ENCODE peak calls at places on chromosomes 1 and 21, in six cellular contexts. M is GM23338; T is RCC 7860; V is osteocyte; S is ELR; G is stimulated activated CD8-positive, alpha-beta memory T cell treated with anti-CD3 and anti-CD28 coated beads, Interleukin-2, amount 100 ng/mL, for 48 hours. E is an unnamed sample.
A peak's percentile ranks its signal among the peaks of the same experiment; 100 is the strongest.

GRCh38 chr1:47930215-47930885 is 66.8 kb downstream of the TRABD2B start:
- DNase-seq in T (no peak), S (no peak), G (no peak), M (no peak), V (no peak), E (no peak)

GRCh38 chr1:206744683-206745082 is 25.9 kb upstream of the IL19 start:
- DNase-seq in G (no peak), T (no peak), V (no peak), M (no peak), S (peak; percentile 31), E (no peak)

GRCh38 chr1:23807453-23807852 is 6.9 kb upstream of the GALE start:
- DNase-seq in S (no peak), V (no peak), M (no peak), G (no peak), T (no peak), E (no peak)

GRCh38 chr1:39045231-39045630 is 19.1 kb downstream of the NDUFS5 start:
- DNase-seq in G (no peak), M (no peak), T (no peak), V (no peak), S (no peak), E (no peak)

GRCh38 chr1:165631403-165632151 is 543 bp downstream of the MGST3 start:
- DNase-seq in M (peak; percentile 47), V (no peak), G (peak; percentile 24), T (peak; percentile 77), S (peak; percentile 94), E (peak; percentile 75)

GRCh38 chr21:45607922-45608295 is 35.6 kb upstream of the PCBP3 start:
- DNase-seq in G (no peak), T (no peak), V (no peak), S (no peak), M (no peak), E (no peak)

GRCh38 chr1:231062500-231063270 is 22.6 kb upstream of the FAM89A start:
- DNase-seq in V (no peak), T (no peak), G (no peak), S (no peak), M (no peak), E (no peak)

GRCh38 chr1:89089962-89090361 is 25.0 kb upstream of the GBP1 start:
- DNase-seq in G (no peak), M (no peak), T (no peak), S (peak; percentile 4), V (no peak), E (no peak)

GRCh38 chr1:32953495-32953894 is 11.1 kb downstream of the RNF19B start:
- DNase-seq in S (peak; percentile 89), G (no peak), M (no peak), T (peak; percentile 57), V (no peak), E (no peak)

GRCh38 chr1:207393610-207394009 is 60.5 kb upstream of the CR2 start:
- DNase-seq in V (no peak), S (peak; percentile 95), T (peak; percentile 86), G (no peak), M (no peak), E (no peak)

GRCh38 chr1:56617141-56617540 is 28.0 kb upstream of the PRKAA2 start:
- DNase-seq in S (peak; percentile 34), G (no peak), M (no peak), T (no peak), V (no peak), E (no peak)

GRCh38 chr1:35287807-35288640 is 19.5 kb downstream of the ZMYM4 start:
- DNase-seq in M (no peak), G (no peak), S (peak; percentile 82), T (peak; percentile 66), V (no peak), E (no peak)

GRCh38 chr1:89736937-89737733 is 83.7 kb upstream of the LRRC8D start:
- DNase-seq in S (peak; percentile 75), G (no peak), V (no peak), M (no peak), T (no peak), E (no peak)

GRCh38 chr1:30743584-30744059 is 14.0 kb downstream of the LAPTM5 start:
- DNase-seq in V (no peak), S (no peak), T (no peak), G (no peak), M (no peak), E (no peak)

GRCh38 chr21:15856813-15857212 is 127.0 kb downstream of the USP25 start:
- DNase-seq in T (no peak), S (no peak), G (no peak), M (no peak), V (no peak), E (no peak)

GRCh38 chr21:46605759-46606426 is 1.0 kb upstream of the S100B start:
- DNase-seq in T (no peak), V (no peak), S (no peak), M (no peak), G (peak; percentile 17), E (no peak)

GRCh38 chr1:15639262-15639661 is 22.0 kb downstream of the DDI2 start:
- DNase-seq in V (no peak), S (no peak), T (no peak), G (no peak), M (no peak), E (no peak)

GRCh38 chr1:233518344-233518743 is 95.6 kb upstream of the KCNK1 start:
- DNase-seq in S (peak; percentile 15), T (peak; percentile 50), M (peak; percentile 91), V (no peak), G (no peak), E (no peak)

GRCh38 chr1:27152004-27152828 is 2.7 kb downstream of the SLC9A1 start:
- DNase-seq in G (no peak), S (no peak), V (no peak), T (no peak), M (no peak), E (no peak)

GRCh38 chr1:206816390-206817287 is 44.3 kb upstream of the IL10 start:
- DNase-seq in V (no peak), M (no peak), T (no peak), G (no peak), S (no peak), E (no peak)

GRCh38 chr1:44637590-44638411 is 36.5 kb downstream of the TMEM53 start:
- DNase-seq in S (no peak), G (no peak), M (no peak), T (no peak), V (no peak), E (no peak)

GRCh38 chr1:162732566-162733335 is 57.8 kb upstream of the HSD17B7 start:
- DNase-seq in S (no peak), M (no peak), V (no peak), G (no peak), T (no peak), E (no peak)

GRCh38 chr1:246329900-246330299 is 177.2 kb downstream of the SMYD3 start:
- DNase-seq in M (no peak), V (no peak), S (no peak), G (no peak), T (peak; percentile 14), E (no peak)

GRCh38 chr1:173161510-173162221 is 45.5 kb downstream of the TNFSF4 start:
- DNase-seq in M (no peak), S (peak; percentile 90), V (no peak), T (peak; percentile 47), G (no peak), E (no peak)

GRCh38 chr1:228016653-228017355 is 10.0 kb downstream of the WNT3A start:
- DNase-seq in M (no peak), T (no peak), S (no peak), G (no peak), V (no peak), E (no peak)

GRCh38 chr1:211474426-211474825 is 17.5 kb downstream of the RD3 start:
- DNase-seq in G (no peak), V (no peak), M (no peak), S (no peak), T (no peak), E (no peak)

GRCh38 chr1:3831689-3832088 is 25.3 kb downstream of the CEP104 start:
- DNase-seq in S (no peak), T (no peak), M (no peak), V (no peak), G (no peak), E (no peak)

GRCh38 chr1:36656271-36656670 is 173.6 kb upstream of the CSF3R start:
- DNase-seq in M (no peak), T (no peak), G (no peak), V (no peak), S (no peak), E (no peak)

GRCh38 chr1:151626740-151627139 is 14.9 kb downstream of the SNX27 start:
- DNase-seq in V (no peak), M (no peak), T (no peak), S (no peak), G (no peak), E (no peak)

GRCh38 chr21:21210552-21210951 is 212.3 kb downstream of the NCAM2 start:
- DNase-seq in M (no peak), S (peak; percentile 21), G (no peak), V (no peak), T (peak; percentile 12), E (no peak)

GRCh38 chr1:201551877-201552731 is 13.2 kb downstream of the NAV1 start:
- DNase-seq in V (no peak), M (no peak), T (peak; percentile 99), S (peak; percentile 93), G (no peak), E (no peak)

GRCh38 chr1:82195245-82195644 is 394.5 kb downstream of the ADGRL2 start:
- DNase-seq in G (no peak), S (no peak), M (no peak), V (no peak), T (no peak), E (no peak)